ENCODE peak calls at places on chromosomes 16 and 17, in eight cellular contexts. M, P, Q, X, S, L, Y and V are unnamed samples.

GRCh38 chr17:21711182-21711581 is 18.9 kb downstream of the KCNJ18 start:
- DNase-seq in Q (no peak), X (no peak), L (no peak), M (no peak), P (no peak), Y (no peak), S (no peak), V (no peak)

GRCh38 chr16:89315791-89316581 is 98.5 kb downstream of the ZNF778 start:
- DNase-seq in S (no peak), P (peak), X (peak), Q (peak), Y (no peak), M (no peak), L (no peak), V (peak)

GRCh38 chr16:85465328-85466307 is 147.5 kb upstream of the GSE1 start:
- DNase-seq in M (no peak), X (no peak), S (no peak), Y (peak), P (no peak), L (no peak), Q (no peak), V (no peak)

GRCh38 chr16:75616541-75617010 is 6.5 kb downstream of the ADAT1 start:
- DNase-seq in M (no peak), Y (no peak), P (no peak), Q (no peak), L (no peak), X (no peak), S (no peak), V (no peak)

GRCh38 chr17:69018022-69018615 is 42.6 kb downstream of the ABCA9 start:
- DNase-seq in S (no peak), Y (no peak), P (no peak), Q (no peak), X (no peak), M (no peak), L (no peak), V (no peak)

GRCh38 chr17:40176409-40177110 is 710 bp upstream of the RAPGEFL1 start:
- DNase-seq in P (no peak), Y (no peak), X (peak), S (no peak), L (no peak), M (no peak), Q (no peak), V (no peak)

GRCh38 chr16:82091225-82091624 is 56.2 kb downstream of the HSD17B2 start:
- DNase-seq in Q (no peak), L (no peak), P (no peak), X (no peak), Y (no peak), S (peak), M (no peak), V (no peak)

GRCh38 chr16:86222541-86222940 is 287.8 kb upstream of the FOXF1 start:
- DNase-seq in M (no peak), L (peak), X (no peak), P (no peak), S (no peak), Q (no peak), Y (no peak), V (no peak)

GRCh38 chr17:61462734-61463067 is 10.5 kb downstream of the TBX4 start:
- DNase-seq in P (no peak), Q (no peak), S (no peak), Y (no peak), X (no peak), M (no peak), L (no peak), V (no peak)

GRCh38 chr17:80029235-80029974 is 6.3 kb downstream of the TBC1D16 start:
- DNase-seq in X (no peak), M (no peak), L (peak), P (no peak), S (peak), Y (no peak), Q (no peak), V (peak)

GRCh38 chr17:31269597-31269996 is 27.4 kb downstream of the OMG start:
- DNase-seq in P (no peak), M (no peak), L (no peak), Y (no peak), X (no peak), Q (no peak), S (peak), V (peak)

GRCh38 chr17:5516060-5516792 is 29.9 kb downstream of the MIS12 start:
- DNase-seq in X (no peak), Y (no peak), S (peak), L (no peak), P (no peak), M (no peak), Q (no peak), V (no peak)